ENCODE peak calls at places on chromosomes 5 and 9, in five cellular contexts. Q is anterior cingulate cortex, N is GM23248, F is HFF-Myc, L is NCI-H146. V is an unnamed sample.

GRCh38 chr5:128436825-128437224 is 101.2 kb downstream of the FBN2 start:
- DNase-seq in Q (no peak), N (peak), F (peak), L (no peak), V (peak)

GRCh38 chr5:124655943-124656459 is 90.4 kb downstream of the ZNF608 start:
- DNase-seq in Q (no peak), N (peak), F (peak), L (peak), V (peak)

GRCh38 chr5:107655836-107656235 is 14.9 kb downstream of the EFNA5 start:
- DNase-seq in Q (no peak), N (no peak), F (no peak), L (no peak), V (no peak)

GRCh38 chr5:35205186-35205585 is 25.1 kb downstream of the PRLR start:
- DNase-seq in Q (no peak), N (peak), F (no peak), L (no peak), V (no peak)

GRCh38 chr9:16705121-16705604 is 165.3 kb downstream of the BNC2 start:
- DNase-seq in Q (peak), N (peak), F (peak), L (no peak), V (peak)

GRCh38 chr9:5621327-5621726 is 7.6 kb upstream of the RIC1 start:
- DNase-seq in Q (no peak), N (peak), F (peak), L (no peak), V (peak)

GRCh38 chr5:40505031-40505430 is 174.7 kb upstream of the PTGER4 start:
- DNase-seq in Q (no peak), N (no peak), F (no peak), L (no peak), V (no peak)

GRCh38 chr9:32837551-32838058 is 54.3 kb downstream of the TMEM215 start:
- DNase-seq in Q (no peak), N (no peak), F (no peak), L (no peak), V (no peak)

GRCh38 chr9:93668261-93668871 is 92.0 kb downstream of the PHF2 start:
- DNase-seq in Q (no peak), N (no peak), F (no peak), L (no peak), V (no peak)

GRCh38 chr5:138077064-138077696 is 6.7 kb upstream of the WNT8A start:
- DNase-seq in Q (peak), N (peak), F (peak), L (peak), V (peak)

GRCh38 chr9:105405514-105406131 is 42.2 kb upstream of the FSD1L start:
- DNase-seq in Q (no peak), N (peak), F (no peak), L (no peak), V (peak)

GRCh38 chr5:179260324-179261070 is 84.8 kb downstream of the ADAMTS2 start:
- DNase-seq in Q (no peak), N (no peak), F (no peak), L (no peak), V (no peak)

GRCh38 chr5:33788922-33789321 is 102.9 kb downstream of the ADAMTS12 start:
- DNase-seq in Q (no peak), N (peak), F (peak), L (no peak), V (peak)

GRCh38 chr5:157568717-157569116 is 6.9 kb downstream of the ADAM19 start:
- DNase-seq in Q (no peak), N (no peak), F (no peak), L (no peak), V (no peak)

GRCh38 chr9:89375181-89375760 is 57.0 kb downstream of the SECISBP2 start:
- DNase-seq in Q (no peak), N (no peak), F (no peak), L (peak), V (no peak)

GRCh38 chr9:18905033-18905882 is 127.8 kb downstream of the SAXO1 start:
- DNase-seq in Q (no peak), N (peak), F (no peak), L (no peak), V (peak)

GRCh38 chr5:172407861-172408260 is 46.5 kb downstream of the SH3PXD2B start:
- DNase-seq in Q (no peak), N (peak), F (no peak), L (no peak), V (peak)

GRCh38 chr5:52283221-52283620 is 504.5 kb upstream of the ITGA1 start:
- DNase-seq in Q (no peak), N (peak), F (no peak), L (no peak), V (no peak)

GRCh38 chr5:88761269-88761880 is 121.6 kb downstream of the MEF2C start:
- DNase-seq in Q (no peak), N (peak), F (no peak), L (no peak), V (peak)

GRCh38 chr9:69045821-69046220 is 10.3 kb downstream of the FXN start:
- DNase-seq in Q (no peak), N (no peak), F (no peak), L (no peak), V (no peak)

GRCh38 chr9:117412841-117413240 is 2.0 kb downstream of the ASTN2 start:
- DNase-seq in Q (no peak), N (no peak), F (no peak), L (no peak), V (no peak)

GRCh38 chr9:112487799-112488345 is 1.2 kb downstream of the KIAA1958 start:
- DNase-seq in Q (no peak), N (peak), F (no peak), L (no peak), V (peak)

GRCh38 chr5:15791859-15792258 is 291.9 kb downstream of the FBXL7 start:
- DNase-seq in Q (no peak), N (peak), F (no peak), L (no peak), V (no peak)

GRCh38 chr9:20838218-20838617 is 154.2 kb downstream of the FOCAD start:
- DNase-seq in Q (no peak), N (peak), F (no peak), L (no peak), V (peak)

GRCh38 chr5:32827981-32828380 is 116.9 kb downstream of the NPR3 start:
- DNase-seq in Q (no peak), N (peak), F (no peak), L (no peak), V (no peak)

GRCh38 chr9:92964981-92965758 is 17.8 kb downstream of the FGD3 start:
- DNase-seq in Q (no peak), N (no peak), F (no peak), L (no peak), V (no peak)

GRCh38 chr9:5626727-5627634 is 1.9 kb upstream of the RIC1 start:
- DNase-seq in Q (peak), N (peak), F (no peak), L (peak), V (peak)

GRCh38 chr5:68415177-68416085 is 199.9 kb downstream of the PIK3R1 start:
- DNase-seq in Q (no peak), N (no peak), F (no peak), L (no peak), V (no peak)

V was measured in RPMI7951.